ENCODE peak calls at places on chromosomes 5 and 9, in ten cellular contexts. A, J, G, X, U, K, Y, N, H and Q are unnamed samples.

GRCh38 chr5:38022621-38023020 is 182.8 kb upstream of the GDNF start:
- DNase-seq in A (no peak), U (no peak), G (no peak), K (no peak), H (no peak), J (no peak), Y (no peak), N (no peak), X (no peak), Q (no peak)

GRCh38 chr5:147809830-147810666 is 21.4 kb downstream of the SPINK1 start:
- DNase-seq in U (no peak), H (peak), K (no peak), G (no peak), A (no peak), X (no peak), N (no peak), J (no peak), Y (no peak), Q (no peak)

GRCh38 chr9:89444212-89444611 is 53.7 kb downstream of the SEMA4D start:
- DNase-seq in G (no peak), J (no peak), U (no peak), X (no peak), H (no peak), N (peak), K (no peak), A (no peak), Y (no peak), Q (no peak)

GRCh38 chr5:68409259-68409658 is 193.7 kb downstream of the PIK3R1 start:
- DNase-seq in A (no peak), G (no peak), Y (no peak), X (no peak), J (peak), N (no peak), H (peak), U (peak), K (no peak), Q (no peak)

GRCh38 chr9:135579356-135579755 is 17.8 kb downstream of the PAEP start:
- DNase-seq in H (no peak), N (no peak), Y (no peak), G (no peak), X (no peak), U (no peak), J (no peak), K (no peak), A (no peak), Q (no peak)

GRCh38 chr5:84821924-84822323 is 437.2 kb upstream of the EDIL3 start:
- DNase-seq in U (no peak), N (no peak), H (no peak), G (no peak), K (no peak), X (no peak), A (no peak), Y (no peak), J (no peak), Q (no peak)

GRCh38 chr5:131810510-131811249 is 13.9 kb upstream of the FNIP1 start:
- DNase-seq in H (peak), U (peak), Y (no peak), K (no peak), A (no peak), J (no peak), X (no peak), G (no peak), N (no peak), Q (no peak)

GRCh38 chr5:150521939-150522503 is 14.1 kb downstream of the NDST1 start:
- DNase-seq in A (no peak), J (no peak), U (no peak), N (no peak), G (no peak), K (no peak), Y (no peak), H (no peak), X (no peak), Q (no peak)

GRCh38 chr5:141478321-141478945 is 2.7 kb downstream of the PCDHGC3 start:
- DNase-seq in Y (no peak), X (no peak), H (no peak), K (no peak), N (no peak), U (peak), G (peak), A (no peak), J (no peak), Q (no peak)

GRCh38 chr5:9621379-9621903 is 8.7 kb downstream of the TAS2R1 start:
- DNase-seq in N (no peak), H (peak), Y (no peak), G (no peak), J (no peak), K (no peak), A (peak), U (peak), X (no peak), Q (peak)

GRCh38 chr5:442335-443238 is at the start of gene EXOC3:
- DNase-seq in K (peak), G (peak), X (peak), U (peak), Y (peak), H (peak), A (no peak), N (peak), J (peak), Q (peak)

GRCh38 chr5:144698454-144698853 is 527.8 kb downstream of the KCTD16 start:
- DNase-seq in Y (no peak), N (no peak), X (no peak), A (no peak), G (no peak), K (no peak), U (peak), J (no peak), H (peak), Q (no peak)

GRCh38 chr5:132962429-132962928 is 955 bp downstream of the AFF4 start:
- DNase-seq in N (no peak), U (peak), K (no peak), Y (peak), A (peak), X (no peak), G (no peak), J (no peak), H (peak), Q (peak)

GRCh38 chr5:180283026-180283615 is 8.8 kb downstream of the MAPK9 start:
- DNase-seq in A (no peak), H (peak), Y (no peak), G (no peak), K (no peak), X (no peak), N (no peak), J (no peak), U (no peak), Q (no peak)

GRCh38 chr5:14663734-14664269 is 716 bp upstream of the OTULIN start:
- DNase-seq in X (no peak), U (peak), J (peak), K (no peak), H (peak), G (no peak), Y (no peak), A (no peak), N (no peak), Q (no peak)

GRCh38 chr5:14167211-14167845 is 24.2 kb downstream of the TRIO start:
- DNase-seq in J (no peak), A (no peak), X (no peak), U (no peak), K (no peak), Y (no peak), N (no peak), G (no peak), H (peak), Q (no peak)

GRCh38 chr5:103119067-103119764 is 722 bp downstream of the GIN1 start:
- DNase-seq in H (no peak), A (no peak), X (no peak), G (no peak), U (no peak), J (no peak), K (no peak), Y (no peak), N (no peak), Q (no peak)

GRCh38 chr5:50738864-50739263 is 72.4 kb downstream of the PARP8 start:
- DNase-seq in A (no peak), G (no peak), J (no peak), X (no peak), Y (no peak), K (no peak), N (no peak), U (no peak), H (no peak), Q (no peak)

GRCh38 chr9:122096620-122097415 is 3.7 kb upstream of the TTLL11 start:
- DNase-seq in Y (no peak), J (no peak), H (no peak), A (no peak), K (no peak), X (no peak), U (no peak), G (no peak), N (no peak), Q (no peak)

GRCh38 chr5:1324301-1324700 is 20.6 kb downstream of the CLPTM1L start:
- DNase-seq in U (no peak), Y (no peak), H (no peak), J (no peak), G (no peak), A (no peak), K (no peak), N (no peak), X (no peak), Q (no peak)

GRCh38 chr5:136109453-136109852 is 23.2 kb upstream of the SMAD5 start:
- DNase-seq in U (no peak), N (no peak), X (no peak), J (no peak), Y (no peak), K (no peak), A (no peak), G (no peak), H (no peak), Q (no peak)

GRCh38 chr9:79000218-79001002 is 571.4 kb upstream of the TLE4 start:
- DNase-seq in J (no peak), Y (no peak), H (no peak), N (no peak), X (no peak), K (no peak), A (no peak), G (no peak), U (no peak), Q (no peak)

GRCh38 chr9:130998596-130999264 is 10.2 kb upstream of the LAMC3 start:
- DNase-seq in X (no peak), A (no peak), K (no peak), J (no peak), H (no peak), G (no peak), U (no peak), N (no peak), Y (no peak), Q (no peak)

GRCh38 chr9:125141751-125142150 is 1.6 kb downstream of the SCAI start:
- DNase-seq in Y (no peak), K (no peak), U (no peak), A (no peak), H (no peak), J (no peak), G (no peak), X (no peak), N (no peak), Q (no peak)